ENCODE peak calls at places on chromosomes 2 and 18, in eight cellular contexts. P, I, N, G, E, D, S and C are unnamed samples.

GRCh38 chr2:131516011-131516410 is 11.7 kb upstream of the CCDC74A start:
- DNase-seq in P (no peak), I (no peak), G (no peak), N (no peak), D (no peak), S (no peak), E (no peak), C (no peak)

GRCh38 chr2:152031747-152032146 is 67.1 kb downstream of the CACNB4 start:
- DNase-seq in N (no peak), S (no peak), P (no peak), D (no peak), E (no peak), G (no peak), I (no peak), C (no peak)

GRCh38 chr2:71566271-71566858 is 113.0 kb downstream of the DYSF start:
- DNase-seq in N (no peak), D (no peak), S (no peak), G (no peak), I (no peak), P (peak; percentile 41), E (no peak), C (no peak)

GRCh38 chr2:239688098-239688497 is 287.3 kb upstream of the HDAC4 start:
- DNase-seq in N (peak; percentile 21), P (no peak), G (no peak), D (no peak), E (no peak), S (no peak), I (no peak), C (no peak)

GRCh38 chr2:5696351-5696740 is 4.2 kb downstream of the SOX11 start:
- DNase-seq in I (no peak), G (no peak), E (peak; percentile 61), P (no peak), D (no peak), S (no peak), N (peak; percentile 60), C (no peak)

GRCh38 chr2:216170362-216170761 is 61.2 kb downstream of the XRCC5 start:
- DNase-seq in D (no peak), I (no peak), P (no peak), E (no peak), N (no peak), S (no peak), G (no peak), C (no peak)

GRCh38 chr2:158984554-158985207 is 16.2 kb downstream of the TANC1 start:
- DNase-seq in I (no peak), P (no peak), S (no peak), N (no peak), E (no peak), G (no peak), D (no peak), C (no peak)

GRCh38 chr2:48543895-48544294 is 13.9 kb downstream of the STON1 start:
- DNase-seq in P (peak; percentile 54), D (no peak), S (no peak), I (no peak), G (no peak), E (no peak), N (no peak), C (no peak)

GRCh38 chr2:164967781-164968228 is 12.5 kb upstream of the SLC38A11 start:
- DNase-seq in P (peak; percentile 97), S (no peak), E (no peak), I (no peak), D (no peak), G (no peak), N (no peak), C (no peak)

GRCh38 chr18:11857177-11857887 is 6.1 kb downstream of the CHMP1B start:
- DNase-seq in P (peak; percentile 100), D (no peak), E (no peak), I (peak; percentile 91), S (no peak), N (peak; percentile 56), G (no peak), C (no peak)